ENCODE peak calls at places on chromosomes 13 and 19, in eight cellular contexts. Q is sigmoid colon, L is left lung, V is lung, B is right cardiac atrium, H is body of pancreas, P is transverse colon, J is aorta. Z is an unnamed sample.

GRCh38 chr13:64397699-64398098 is 2832.4 kb downstream of the PCDH9 start:
- DNase-seq in L (no peak), Q (no peak), V (no peak), J (no peak), P (no peak), B (no peak), H (no peak), Z (no peak)

GRCh38 chr19:42132030-42132628 is at the start of gene POU2F2:
- DNase-seq in B (peak; percentile 82), Q (no peak), J (peak; percentile 85), L (peak; percentile 69), P (peak; percentile 81), H (peak; percentile 49), V (peak; percentile 30), Z (peak; percentile 8)

GRCh38 chr19:10808937-10809655 is 26.9 kb downstream of the TMED1 start:
- DNase-seq in B (peak; percentile 50), H (no peak), P (no peak), J (no peak), Q (no peak), L (no peak), V (no peak), Z (no peak)

GRCh38 chr13:28001837-28002473 is 13.5 kb upstream of the URAD start:
- DNase-seq in Q (no peak), H (no peak), V (no peak), L (no peak), B (no peak), P (no peak), J (no peak), Z (no peak)

GRCh38 chr19:4077800-4078683 is 11.3 kb upstream of the ZBTB7A start:
- DNase-seq in P (peak; percentile 86), L (no peak), V (no peak), H (peak; percentile 57), B (peak; percentile 93), J (peak; percentile 82), Q (peak; percentile 89), Z (no peak)

GRCh38 chr13:89407357-89407756 is 1736.2 kb downstream of the SLITRK5 start:
- DNase-seq in H (no peak), Q (no peak), L (no peak), J (no peak), V (no peak), B (no peak), P (no peak), Z (no peak)

GRCh38 chr13:27035892-27036235 is 135.7 kb downstream of the USP12 start:
- DNase-seq in P (no peak), L (no peak), J (no peak), H (no peak), B (no peak), V (no peak), Q (no peak), Z (no peak)

GRCh38 chr19:45782820-45783785 is 813 bp upstream of the DMPK start:
- DNase-seq in L (no peak), Q (peak; percentile 93), V (no peak), H (no peak), P (peak; percentile 52), B (peak; percentile 93), J (peak; percentile 85), Z (no peak)

GRCh38 chr19:18126097-18126496 is 26.9 kb upstream of the PIK3R2 start:
- DNase-seq in V (no peak), P (no peak), H (no peak), J (no peak), B (no peak), Q (no peak), L (no peak), Z (no peak)

GRCh38 chr19:37304190-37304883 is 66.6 kb upstream of the ZNF527 start:
- DNase-seq in H (peak; percentile 20), P (peak; percentile 35), B (peak; percentile 91), Q (peak; percentile 82), J (peak; percentile 59), V (no peak), L (no peak), Z (no peak)

GRCh38 chr13:109256866-109257760 is 529.3 kb downstream of the IRS2 start:
- DNase-seq in Q (no peak), B (no peak), P (no peak), V (peak; percentile 41), H (peak; percentile 48), L (no peak), J (no peak), Z (no peak)

GRCh38 chr13:46388846-46389245 is 1.8 kb upstream of the RUBCNL start:
- DNase-seq in J (no peak), Q (no peak), H (no peak), B (no peak), P (no peak), L (no peak), V (no peak), Z (no peak)
- H3K27ac ChIP-seq in J (no peak overlapping the region), Q (no peak overlapping the region), H (no peak overlapping the region), B (no peak overlapping the region), P (peak overlapping the region; percentile 81), L (no peak overlapping the region), V (no peak overlapping the region), Z (no peak overlapping the region)

GRCh38 chr19:47499371-47499770 is 15.4 kb upstream of the KPTN start:
- DNase-seq in P (no peak), J (no peak), Q (no peak), B (no peak), V (no peak), L (no peak), H (no peak), Z (no peak)
- H3K27ac ChIP-seq in P (no peak overlapping the region), J (no peak overlapping the region), Q (no peak overlapping the region), B (no peak overlapping the region), V (no peak overlapping the region), L (no peak overlapping the region), H (no peak overlapping the region), Z (no peak overlapping the region)

DNA sequence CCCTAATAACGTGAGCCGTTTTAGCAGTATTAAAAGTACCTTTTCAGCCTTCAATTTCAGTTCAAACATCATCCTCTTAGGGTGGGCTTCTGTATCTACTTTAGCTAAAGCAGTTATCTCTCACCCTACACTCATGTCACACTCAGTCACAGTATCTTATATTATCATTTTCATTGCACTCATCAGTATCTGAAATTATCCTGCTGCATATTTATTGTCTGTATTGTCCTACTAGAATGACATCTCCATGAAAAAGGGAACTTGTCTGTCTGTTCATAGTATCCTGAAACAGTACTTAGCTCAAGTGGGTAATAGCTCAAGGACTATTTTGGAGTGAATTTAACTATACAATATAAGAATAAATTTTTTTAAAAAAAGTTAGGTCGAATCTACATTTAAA is 19.9 kb upstream of the RFC3 start:
- DNase-seq in V (no peak), Q (no peak), P (no peak), H (no peak), L (no peak), B (no peak), J (no peak), Z (no peak)
- H3K27ac ChIP-seq in V (peak overlapping the region; percentile 96), Q (peak overlapping the region; percentile 79), P (peak overlapping the region; percentile 44), H (peak overlapping the region; percentile 13), L (no peak overlapping the region), B (no peak overlapping the region), J (no peak overlapping the region), Z (no peak overlapping the region)

DNA sequence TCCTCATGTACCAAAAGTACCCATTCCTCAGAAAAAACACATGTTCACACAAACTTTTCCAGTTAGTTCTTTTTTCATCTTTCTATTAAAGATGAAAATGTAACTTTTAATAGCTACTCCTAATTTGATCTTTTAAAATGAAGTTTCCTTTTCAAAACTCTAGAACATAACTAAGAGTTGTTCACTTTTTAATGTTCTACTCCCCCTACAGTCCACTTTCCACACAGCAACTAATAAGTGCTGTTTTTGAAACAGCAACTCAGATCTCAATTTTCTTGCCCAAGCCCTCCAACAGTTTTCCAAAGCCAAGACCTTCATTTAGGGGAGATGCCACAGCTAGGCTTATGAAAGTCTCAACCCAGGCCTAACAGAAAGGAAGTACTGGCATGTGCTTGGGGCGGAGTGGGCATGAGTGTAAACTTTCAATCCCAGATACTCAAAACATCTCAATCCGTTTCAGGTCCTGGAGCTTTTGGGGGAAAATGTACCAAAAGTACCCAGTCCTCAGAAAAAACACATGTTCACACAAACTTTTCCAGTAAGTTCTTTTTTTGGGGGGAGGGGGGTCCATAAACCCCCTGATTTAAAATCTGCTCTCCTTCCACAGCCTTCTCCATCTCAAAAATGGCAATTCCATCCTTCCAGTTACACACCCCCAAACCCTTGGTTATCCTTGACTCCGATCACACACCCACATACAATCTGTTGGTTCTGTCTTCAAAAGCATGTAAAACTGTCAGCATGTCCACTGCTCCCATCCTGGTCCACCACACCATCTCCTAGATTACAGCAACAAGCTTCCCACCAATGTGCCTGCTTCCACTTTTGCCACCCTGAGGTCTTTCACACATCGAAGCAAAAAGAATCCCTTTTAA is 2.0 kb downstream of the FBL start:
- DNase-seq in J (no peak), B (no peak), P (no peak), H (peak; percentile 40), L (no peak), V (no peak), Q (no peak), Z (no peak)
- H3K27ac ChIP-seq in J (no peak overlapping the region), B (no peak overlapping the region), P (no peak overlapping the region), H (no peak overlapping the region), L (no peak overlapping the region), V (no peak overlapping the region), Q (no peak overlapping the region), Z (no peak overlapping the region)

DNA sequence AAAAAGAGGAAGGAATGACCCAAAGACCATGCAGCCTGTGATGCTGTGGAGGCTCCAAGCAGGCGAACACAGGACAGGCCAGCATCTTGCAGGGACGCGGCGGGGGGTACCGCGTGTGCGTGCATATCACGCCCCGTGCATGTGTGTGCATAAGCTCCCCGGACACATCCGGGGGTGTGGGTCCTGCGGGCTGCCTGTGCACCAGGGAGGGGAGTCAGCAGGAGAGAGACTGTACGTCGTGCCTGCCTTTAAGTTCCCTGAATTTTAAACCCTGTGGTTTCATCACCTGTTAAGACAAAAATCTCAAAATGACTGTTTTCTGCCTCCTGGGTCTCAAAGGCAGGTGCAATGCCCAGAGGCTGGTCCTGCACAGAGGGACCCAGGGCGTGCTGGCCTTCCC is 16.6 kb downstream of the ADAT3 start:
- DNase-seq in L (no peak), V (no peak), P (no peak), B (no peak), Q (no peak), H (no peak), J (no peak), Z (no peak)
- H3K27ac ChIP-seq in L (no peak overlapping the region), V (no peak overlapping the region), P (no peak overlapping the region), B (no peak overlapping the region), Q (no peak overlapping the region), H (no peak overlapping the region), J (no peak overlapping the region), Z (no peak overlapping the region)

GRCh38 chr19:7953060-7953459 is 9.6 kb upstream of the TIMM44 start:
- DNase-seq in Q (no peak), J (no peak), V (no peak), B (peak; percentile 38), P (no peak), L (no peak), H (no peak), Z (no peak)
- H3K27ac ChIP-seq in Q (no peak overlapping the region), J (no peak overlapping the region), V (no peak overlapping the region), B (no peak overlapping the region), P (no peak overlapping the region), L (no peak overlapping the region), H (no peak overlapping the region), Z (no peak overlapping the region)

GRCh38 chr19:13092206-13092605 is 10.5 kb downstream of the LYL1 start:
- DNase-seq in H (no peak), P (no peak), L (no peak), B (peak; percentile 72), Q (no peak), V (no peak), J (no peak), Z (no peak)
- H3K27ac ChIP-seq in H (no peak overlapping the region), P (peak overlapping the region; percentile 61), L (peak overlapping the region; percentile 49), B (peak overlapping the region; percentile 61), Q (peak overlapping the region; percentile 95), V (peak overlapping the region; percentile 47), J (peak overlapping the region; percentile 88), Z (peak overlapping the region; percentile 91)

Z was measured in caudate nucleus.